ENCODE peak calls at places on chromosomes 16 and 17, in nine cellular contexts. One of them, this sample, is unnamed.

GRCh38 chr17:66547170-66547865 is 244.9 kb downstream of the PRKCA start:
- DNase-seq in HEK293T: no peak
- DNase-seq in NCI-H2107: no peak
- DNase-seq in hypothalamus: no peak
- DNase-seq in mammary epithelial cell: no peak
- DNase-seq in stimulated activated naive CD8-positive, alpha-beta T cell treated with anti-CD3 and anti-CD28 coated beads, Interleukin-15, amount 100 ng/mL, for 72 hours: no peak
- DNase-seq in gastrocnemius medialis: no peak
- DNase-seq in heart right ventricle: no peak
- DNase-seq in skeletal muscle cell: no peak
- DNase-seq in this sample: no peak

GRCh38 chr17:28575126-28575795 is 1.4 kb downstream of the ALDOC start:
- DNase-seq in gastrocnemius medialis: no peak
- DNase-seq in heart right ventricle: peak; percentile 88
- DNase-seq in NCI-H2107: no peak
- DNase-seq in HEK293T: no peak
- DNase-seq in hypothalamus: peak; percentile 27
- DNase-seq in stimulated activated naive CD8-positive, alpha-beta T cell treated with anti-CD3 and anti-CD28 coated beads, Interleukin-15, amount 100 ng/mL, for 72 hours: no peak
- DNase-seq in mammary epithelial cell: no peak
- DNase-seq in skeletal muscle cell: no peak
- DNase-seq in this sample: no peak

GRCh38 chr17:60647705-60648104 is 29.9 kb upstream of the BCAS3 start:
- DNase-seq in NCI-H2107: no peak
- DNase-seq in skeletal muscle cell: no peak
- DNase-seq in mammary epithelial cell: no peak
- DNase-seq in stimulated activated naive CD8-positive, alpha-beta T cell treated with anti-CD3 and anti-CD28 coated beads, Interleukin-15, amount 100 ng/mL, for 72 hours: no peak
- DNase-seq in HEK293T: no peak
- DNase-seq in gastrocnemius medialis: no peak
- DNase-seq in heart right ventricle: no peak
- DNase-seq in hypothalamus: no peak
- DNase-seq in this sample: no peak

GRCh38 chr17:17809527-17810373 is 27.0 kb downstream of the SREBF1 start:
- DNase-seq in stimulated activated naive CD8-positive, alpha-beta T cell treated with anti-CD3 and anti-CD28 coated beads, Interleukin-15, amount 100 ng/mL, for 72 hours: no peak
- DNase-seq in hypothalamus: no peak
- DNase-seq in mammary epithelial cell: no peak
- DNase-seq in gastrocnemius medialis: no peak
- DNase-seq in skeletal muscle cell: peak; percentile 35
- DNase-seq in heart right ventricle: peak; percentile 56
- DNase-seq in NCI-H2107: no peak
- DNase-seq in HEK293T: peak; percentile 70
- DNase-seq in this sample: no peak

GRCh38 chr17:81967244-81967532 is 6.2 kb upstream of the NOTUM start:
- DNase-seq in skeletal muscle cell: no peak
- DNase-seq in heart right ventricle: no peak
- DNase-seq in NCI-H2107: no peak
- DNase-seq in HEK293T: no peak
- DNase-seq in hypothalamus: no peak
- DNase-seq in mammary epithelial cell: no peak
- DNase-seq in gastrocnemius medialis: no peak
- DNase-seq in stimulated activated naive CD8-positive, alpha-beta T cell treated with anti-CD3 and anti-CD28 coated beads, Interleukin-15, amount 100 ng/mL, for 72 hours: no peak
- DNase-seq in this sample: no peak

GRCh38 chr17:75087558-75088453 is at the start of gene SLC16A5:
- DNase-seq in skeletal muscle cell: no peak
- DNase-seq in gastrocnemius medialis: peak; percentile 57
- DNase-seq in heart right ventricle: peak; percentile 91
- DNase-seq in stimulated activated naive CD8-positive, alpha-beta T cell treated with anti-CD3 and anti-CD28 coated beads, Interleukin-15, amount 100 ng/mL, for 72 hours: peak; percentile 39
- DNase-seq in hypothalamus: no peak
- DNase-seq in mammary epithelial cell: peak; percentile 50
- DNase-seq in NCI-H2107: no peak
- DNase-seq in HEK293T: peak; percentile 60
- DNase-seq in this sample: no peak

GRCh38 chr16:73354426-73354825 is 306.5 kb upstream of the ZFHX3 start:
- DNase-seq in NCI-H2107: no peak
- DNase-seq in mammary epithelial cell: no peak
- DNase-seq in stimulated activated naive CD8-positive, alpha-beta T cell treated with anti-CD3 and anti-CD28 coated beads, Interleukin-15, amount 100 ng/mL, for 72 hours: no peak
- DNase-seq in heart right ventricle: no peak
- DNase-seq in hypothalamus: no peak
- DNase-seq in skeletal muscle cell: no peak
- DNase-seq in gastrocnemius medialis: no peak
- DNase-seq in HEK293T: no peak
- DNase-seq in this sample: no peak

GRCh38 chr16:79169239-79169638 is 431.3 kb downstream of the MAF start:
- DNase-seq in NCI-H2107: no peak
- DNase-seq in HEK293T: no peak
- DNase-seq in gastrocnemius medialis: no peak
- DNase-seq in heart right ventricle: no peak
- DNase-seq in skeletal muscle cell: no peak
- DNase-seq in mammary epithelial cell: no peak
- DNase-seq in stimulated activated naive CD8-positive, alpha-beta T cell treated with anti-CD3 and anti-CD28 coated beads, Interleukin-15, amount 100 ng/mL, for 72 hours: no peak
- DNase-seq in hypothalamus: no peak
- DNase-seq in this sample: no peak

GRCh38 chr16:50467943-50468748 is 80.0 kb upstream of the NKD1 start:
- DNase-seq in hypothalamus: no peak
- DNase-seq in gastrocnemius medialis: no peak
- DNase-seq in skeletal muscle cell: no peak
- DNase-seq in HEK293T: peak; percentile 54
- DNase-seq in stimulated activated naive CD8-positive, alpha-beta T cell treated with anti-CD3 and anti-CD28 coated beads, Interleukin-15, amount 100 ng/mL, for 72 hours: no peak
- DNase-seq in heart right ventricle: no peak
- DNase-seq in mammary epithelial cell: no peak
- DNase-seq in NCI-H2107: peak; percentile 1
- DNase-seq in this sample: no peak

GRCh38 chr16:11560701-11561439 is 25.8 kb downstream of the LITAF start:
- DNase-seq in stimulated activated naive CD8-positive, alpha-beta T cell treated with anti-CD3 and anti-CD28 coated beads, Interleukin-15, amount 100 ng/mL, for 72 hours: peak; percentile 79
- DNase-seq in heart right ventricle: peak; percentile 58
- DNase-seq in NCI-H2107: no peak
- DNase-seq in mammary epithelial cell: peak; percentile 92
- DNase-seq in HEK293T: peak; percentile 13
- DNase-seq in gastrocnemius medialis: peak; percentile 28
- DNase-seq in skeletal muscle cell: no peak
- DNase-seq in hypothalamus: no peak
- DNase-seq in this sample: no peak

GRCh38 chr16:2985457-2985856 is 5.2 kb upstream of the PKMYT1 start:
- DNase-seq in skeletal muscle cell: no peak
- DNase-seq in HEK293T: no peak
- DNase-seq in NCI-H2107: no peak
- DNase-seq in mammary epithelial cell: no peak
- DNase-seq in heart right ventricle: no peak
- DNase-seq in stimulated activated naive CD8-positive, alpha-beta T cell treated with anti-CD3 and anti-CD28 coated beads, Interleukin-15, amount 100 ng/mL, for 72 hours: no peak
- DNase-seq in hypothalamus: no peak
- DNase-seq in gastrocnemius medialis: no peak
- DNase-seq in this sample: no peak

GRCh38 chr17:82065193-82065637 is 389 bp downstream of the DUS1L start:
- DNase-seq in mammary epithelial cell: peak; percentile 21
- DNase-seq in gastrocnemius medialis: no peak
- DNase-seq in heart right ventricle: no peak
- DNase-seq in NCI-H2107: no peak
- DNase-seq in HEK293T: no peak
- DNase-seq in stimulated activated naive CD8-positive, alpha-beta T cell treated with anti-CD3 and anti-CD28 coated beads, Interleukin-15, amount 100 ng/mL, for 72 hours: no peak
- DNase-seq in hypothalamus: no peak
- DNase-seq in skeletal muscle cell: no peak
- DNase-seq in this sample: no peak

GRCh38 chr16:24580665-24581064 is 41.3 kb downstream of the RBBP6 start:
- DNase-seq in NCI-H2107: no peak
- DNase-seq in hypothalamus: no peak
- DNase-seq in gastrocnemius medialis: no peak
- DNase-seq in stimulated activated naive CD8-positive, alpha-beta T cell treated with anti-CD3 and anti-CD28 coated beads, Interleukin-15, amount 100 ng/mL, for 72 hours: no peak
- DNase-seq in HEK293T: no peak
- DNase-seq in skeletal muscle cell: peak; percentile 4
- DNase-seq in heart right ventricle: no peak
- DNase-seq in mammary epithelial cell: peak; percentile 6
- DNase-seq in this sample: peak; percentile 37

GRCh38 chr16:66293207-66293735 is 73.2 kb upstream of the CDH5 start:
- DNase-seq in gastrocnemius medialis: no peak
- DNase-seq in mammary epithelial cell: no peak
- DNase-seq in stimulated activated naive CD8-positive, alpha-beta T cell treated with anti-CD3 and anti-CD28 coated beads, Interleukin-15, amount 100 ng/mL, for 72 hours: peak; percentile 6
- DNase-seq in NCI-H2107: no peak
- DNase-seq in skeletal muscle cell: no peak
- DNase-seq in heart right ventricle: no peak
- DNase-seq in HEK293T: no peak
- DNase-seq in hypothalamus: no peak
- DNase-seq in this sample: no peak

GRCh38 chr16:27314161-27314723 is 468 bp downstream of the IL4R start:
- DNase-seq in HEK293T: peak; percentile 29
- DNase-seq in heart right ventricle: peak; percentile 75
- DNase-seq in hypothalamus: no peak
- DNase-seq in gastrocnemius medialis: no peak
- DNase-seq in stimulated activated naive CD8-positive, alpha-beta T cell treated with anti-CD3 and anti-CD28 coated beads, Interleukin-15, amount 100 ng/mL, for 72 hours: peak; percentile 86
- DNase-seq in mammary epithelial cell: peak; percentile 95
- DNase-seq in NCI-H2107: no peak
- DNase-seq in skeletal muscle cell: peak; percentile 90
- DNase-seq in this sample: peak; percentile 84